ENCODE peak calls at places on chromosomes 6 and 20, in four cellular contexts. G is A172, M is astrocyte, P is fibroblast of the aortic adventitia. U is an unnamed sample.

GRCh38 chr20:51972031-51972430 is 169.7 kb upstream of the SALL4 start:
- DNase-seq in P (no peak), M (no peak), G (no peak), U (no peak)

GRCh38 chr20:63116412-63117106 is 99.4 kb downstream of the YTHDF1 start:
- DNase-seq in G (peak; percentile 8), P (peak; percentile 13), M (no peak), U (peak; percentile 15)

GRCh38 chr6:97437087-97437486 is 154.1 kb upstream of the MMS22L start:
- DNase-seq in M (peak; percentile 2), P (peak; percentile 35), G (peak; percentile 13), U (peak; percentile 33)

GRCh38 chr6:12119085-12119588 is 107.0 kb downstream of the HIVEP1 start:
- DNase-seq in P (peak; percentile 18), G (no peak), M (no peak), U (no peak)

GRCh38 chr6:1949533-1949932 is 295.9 kb downstream of the GMDS start:
- DNase-seq in M (peak; percentile 60), P (peak; percentile 20), G (no peak), U (peak; percentile 27)

GRCh38 chr20:56860413-56860812 is 231.3 kb downstream of the TFAP2C start:
- DNase-seq in M (no peak), G (no peak), P (no peak), U (no peak)

GRCh38 chr6:163485388-163485851 is 70.9 kb downstream of the QKI start:
- DNase-seq in P (peak; percentile 35), M (no peak), G (no peak), U (peak; percentile 31)

GRCh38 chr6:163883946-163884345 is 469.4 kb downstream of the QKI start:
- DNase-seq in P (no peak), G (no peak), M (no peak), U (peak; percentile 32)

GRCh38 chr20:23340524-23340923 is 10.1 kb upstream of the NXT1 start:
- DNase-seq in G (peak; percentile 38), P (peak; percentile 81), M (peak; percentile 32), U (peak; percentile 84)

GRCh38 chr6:149028767-149029405 is 282.1 kb downstream of the UST start:
- DNase-seq in P (peak; percentile 98), G (peak; percentile 76), M (peak; percentile 80), U (peak; percentile 97)

GRCh38 chr6:149934249-149935156 is 7.3 kb upstream of the ULBP2 start:
- DNase-seq in M (peak; percentile 43), G (peak; percentile 59), P (peak; percentile 83), U (peak; percentile 72)

GRCh38 chr6:95545691-95546090 is 31.6 kb upstream of the MANEA start:
- DNase-seq in M (no peak), G (no peak), P (no peak), U (peak; percentile 6)

GRCh38 chr6:42616716-42617115 is 52.9 kb downstream of the UBR2 start:
- DNase-seq in P (peak; percentile 49), G (no peak), M (no peak), U (peak; percentile 33)

GRCh38 chr6:109008537-109008950 is 86.1 kb downstream of the SESN1 start:
- DNase-seq in P (peak; percentile 63), M (peak; percentile 42), G (no peak), U (peak; percentile 73)

GRCh38 chr6:6277418-6277817 is 43.0 kb downstream of the F13A1 start:
- DNase-seq in P (peak; percentile 1), M (peak; percentile 0), G (no peak), U (no peak)

GRCh38 chr6:139112561-139112960 is 22.3 kb upstream of the HECA start:
- DNase-seq in G (no peak), P (no peak), M (no peak), U (no peak)